ENCODE peak calls at places on chromosomes 3 and 15, in four cellular contexts. One of them, this sample, is unnamed. For H3K4me1, the result is how much of the 10 kb centered on the place peaks cover.

GRCh38 chr3:123075359-123075758 is 8.5 kb downstream of the PDIA5 start:
- DNase-seq in CD8-positive, alpha-beta memory T cell: no peak
- DNase-seq in transverse colon: no peak
- DNase-seq in upper lobe of right lung: no peak
- DNase-seq in this sample: no peak

GRCh38 chr3:27025718-27026117 is 343.5 kb downstream of the NEK10 start:
- DNase-seq in CD8-positive, alpha-beta memory T cell: no peak
- DNase-seq in transverse colon: no peak
- DNase-seq in upper lobe of right lung: no peak
- DNase-seq in this sample: no peak

GRCh38 chr15:99956022-99956775 is 223.0 kb upstream of the LYSMD4 start:
- DNase-seq in CD8-positive, alpha-beta memory T cell: no peak
- DNase-seq in transverse colon: no peak
- DNase-seq in upper lobe of right lung: no peak
- DNase-seq in this sample: peak

GRCh38 chr3:171000281-171000680 is 26.2 kb downstream of the SLC2A2 start:
- DNase-seq in CD8-positive, alpha-beta memory T cell: no peak
- DNase-seq in transverse colon: no peak
- DNase-seq in upper lobe of right lung: no peak
- DNase-seq in this sample: no peak

GRCh38 chr15:52295421-52295991 is at the start of gene MYO5C:
- DNase-seq in CD8-positive, alpha-beta memory T cell: no peak
- DNase-seq in transverse colon: peak
- DNase-seq in upper lobe of right lung: peak
- DNase-seq in this sample: no peak

GRCh38 chr15:92332125-92332899 is 61.4 kb upstream of the ST8SIA2 start:
- DNase-seq in CD8-positive, alpha-beta memory T cell: no peak
- DNase-seq in transverse colon: no peak
- DNase-seq in upper lobe of right lung: no peak
- DNase-seq in this sample: no peak

GRCh38 chr3:125431391-125431790 is 56.3 kb upstream of the ZNF148 start:
- DNase-seq in CD8-positive, alpha-beta memory T cell: no peak
- DNase-seq in transverse colon: no peak
- DNase-seq in upper lobe of right lung: no peak
- DNase-seq in this sample: no peak

GRCh38 chr3:159632124-159632523 is 356.5 kb upstream of the IL12A start:
- DNase-seq in CD8-positive, alpha-beta memory T cell: no peak
- DNase-seq in transverse colon: no peak
- DNase-seq in upper lobe of right lung: no peak
- DNase-seq in this sample: no peak

GRCh38 chr3:36494461-36495109 is 114.3 kb downstream of the STAC start:
- DNase-seq in CD8-positive, alpha-beta memory T cell: no peak
- DNase-seq in transverse colon: peak
- DNase-seq in upper lobe of right lung: peak
- DNase-seq in this sample: no peak

GRCh38 chr3:55564709-55565108 is 77.6 kb upstream of the WNT5A start:
- DNase-seq in CD8-positive, alpha-beta memory T cell: no peak
- DNase-seq in transverse colon: no peak
- DNase-seq in upper lobe of right lung: no peak
- DNase-seq in this sample: no peak

GRCh38 chr3:146382386-146382785 is 87.0 kb downstream of the PLSCR2 start:
- DNase-seq in CD8-positive, alpha-beta memory T cell: no peak
- DNase-seq in transverse colon: peak
- DNase-seq in upper lobe of right lung: no peak
- DNase-seq in this sample: no peak

GRCh38 chr3:195237981-195238625 is 32.9 kb downstream of the XXYLT1 start:
- DNase-seq in CD8-positive, alpha-beta memory T cell: no peak
- DNase-seq in transverse colon: no peak
- DNase-seq in upper lobe of right lung: peak
- DNase-seq in this sample: no peak

DNA sequence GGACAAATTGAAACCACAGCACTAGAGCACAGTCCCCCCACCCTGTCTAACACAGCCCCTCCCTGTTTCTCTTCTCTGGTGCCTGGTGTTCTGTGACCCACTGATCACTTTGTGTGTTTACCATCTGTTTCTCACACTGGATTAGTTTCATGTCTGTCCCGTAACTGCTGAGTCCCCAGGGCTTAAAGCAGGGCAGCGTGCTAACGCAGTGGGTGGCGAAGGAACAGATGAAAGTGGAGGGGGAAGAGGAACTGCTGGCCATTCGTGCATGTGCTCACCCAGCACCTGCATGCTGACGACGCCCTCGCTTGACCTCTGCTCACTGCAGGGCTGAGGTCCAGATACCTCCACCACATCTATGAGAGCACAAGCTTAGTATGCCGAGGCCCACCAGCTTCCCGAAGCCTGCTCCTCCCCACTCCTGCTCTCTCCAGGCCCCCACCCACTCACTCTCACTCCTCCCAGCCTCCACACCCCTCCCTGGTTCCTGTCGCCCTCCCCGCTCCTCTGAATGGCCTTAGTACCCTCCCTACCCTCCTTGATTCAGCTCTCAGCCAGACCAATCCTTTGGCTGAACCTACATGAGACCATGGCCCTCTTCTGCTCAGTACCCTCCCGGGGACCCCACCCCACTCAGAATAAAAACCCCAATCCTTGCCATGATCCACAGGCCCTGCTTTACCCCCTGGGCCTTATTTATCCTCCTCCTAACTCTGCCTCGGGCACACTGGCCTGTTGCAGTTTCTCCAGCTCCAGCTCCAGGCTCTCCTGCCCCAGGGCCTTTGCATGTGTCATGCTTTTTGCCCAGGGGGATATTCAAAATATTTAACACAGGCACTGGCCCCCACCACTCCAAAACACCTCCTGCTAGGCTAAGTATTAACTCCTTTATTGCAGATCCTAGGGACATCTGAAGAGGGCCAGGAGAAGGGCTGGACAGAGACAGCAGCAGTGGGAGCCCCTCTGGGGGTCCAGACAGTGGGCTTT is 15.1 kb upstream of the IQSEC1 start:
- DNase-seq in CD8-positive, alpha-beta memory T cell: no peak
- DNase-seq in transverse colon: peak
- DNase-seq in upper lobe of right lung: no peak
- DNase-seq in this sample: no peak
- H3K4me1 ChIP-seq in CD8-positive, alpha-beta memory T cell: under half
- H3K4me1 ChIP-seq in transverse colon: under half
- H3K4me1 ChIP-seq in upper lobe of right lung: under half
- H3K4me1 ChIP-seq in this sample: under half

GRCh38 chr3:5029715-5030114 is 50.5 kb downstream of the BHLHE40 start:
- DNase-seq in CD8-positive, alpha-beta memory T cell: no peak
- DNase-seq in transverse colon: no peak
- DNase-seq in upper lobe of right lung: no peak
- DNase-seq in this sample: no peak

GRCh38 chr3:5022187-5022965 is 43.1 kb downstream of the BHLHE40 start:
- DNase-seq in CD8-positive, alpha-beta memory T cell: no peak
- DNase-seq in transverse colon: no peak
- DNase-seq in upper lobe of right lung: no peak
- DNase-seq in this sample: no peak

GRCh38 chr3:5023777-5024346 is 44.6 kb downstream of the BHLHE40 start:
- DNase-seq in CD8-positive, alpha-beta memory T cell: no peak
- DNase-seq in transverse colon: no peak
- DNase-seq in upper lobe of right lung: no peak
- DNase-seq in this sample: no peak

GRCh38 chr3:5022966-5023776 is 43.9 kb downstream of the BHLHE40 start:
- DNase-seq in CD8-positive, alpha-beta memory T cell: no peak
- DNase-seq in transverse colon: no peak
- DNase-seq in upper lobe of right lung: no peak
- DNase-seq in this sample: peak

GRCh38 chr3:5026046-5026362 is 46.8 kb downstream of the BHLHE40 start:
- DNase-seq in CD8-positive, alpha-beta memory T cell: no peak
- DNase-seq in transverse colon: no peak
- DNase-seq in upper lobe of right lung: no peak
- DNase-seq in this sample: no peak
- H3K4me3 ChIP-seq in CD8-positive, alpha-beta memory T cell: no peak
- H3K4me3 ChIP-seq in transverse colon: peak
- H3K4me3 ChIP-seq in upper lobe of right lung: peak
- H3K4me3 ChIP-seq in this sample: peak

DNA sequence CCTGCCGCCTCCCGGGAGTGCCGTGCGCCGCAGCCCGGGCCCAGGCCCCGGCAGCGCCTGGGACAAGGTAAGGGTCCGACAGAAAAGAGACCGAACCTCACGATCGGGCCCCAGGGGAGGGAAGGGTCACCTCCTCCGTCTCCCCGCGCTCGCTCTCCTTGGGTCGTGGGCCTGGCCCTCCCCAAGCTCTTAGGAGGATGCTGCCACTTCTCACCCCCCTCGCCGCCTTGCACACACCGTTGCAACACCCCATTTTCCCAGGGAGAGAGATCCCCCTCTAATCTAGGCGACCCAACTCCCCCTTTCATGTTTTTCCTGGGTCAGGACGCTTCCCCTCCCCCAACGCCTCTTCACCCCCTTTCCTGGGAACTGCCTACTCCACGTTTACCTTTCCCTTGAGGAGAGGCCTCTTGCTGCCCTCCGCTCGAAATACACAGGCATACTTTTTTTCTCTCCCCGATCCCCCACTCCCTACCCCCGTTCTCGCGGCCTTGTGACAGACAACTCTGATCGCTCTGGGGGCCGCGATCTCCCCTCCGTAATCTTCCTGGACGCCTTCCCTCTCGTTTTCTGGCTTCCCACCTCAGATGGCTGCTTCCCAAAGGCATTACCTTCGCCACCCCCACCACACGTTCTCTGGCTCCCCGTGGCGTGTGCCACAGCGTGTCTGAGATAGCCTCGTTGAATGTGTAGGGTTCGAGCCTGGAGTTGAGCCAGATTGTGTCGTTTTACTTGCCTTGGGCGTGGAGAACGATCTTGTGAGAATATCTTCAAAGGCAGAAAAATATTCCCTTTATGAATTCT is 698 bp downstream of the SETD5 start:
- DNase-seq in CD8-positive, alpha-beta memory T cell: peak
- DNase-seq in transverse colon: peak
- DNase-seq in upper lobe of right lung: peak
- DNase-seq in this sample: peak
- H3K4me1 ChIP-seq in CD8-positive, alpha-beta memory T cell: half or more
- H3K4me1 ChIP-seq in transverse colon: half or more
- H3K4me1 ChIP-seq in upper lobe of right lung: half or more
- H3K4me1 ChIP-seq in this sample: under half

GRCh38 chr15:35755237-35755802 is 209.4 kb upstream of the DPH6 start:
- DNase-seq in CD8-positive, alpha-beta memory T cell: no peak
- DNase-seq in transverse colon: no peak
- DNase-seq in upper lobe of right lung: no peak
- DNase-seq in this sample: no peak

GRCh38 chr15:35751421-35752133 is 205.6 kb upstream of the DPH6 start:
- DNase-seq in CD8-positive, alpha-beta memory T cell: peak
- DNase-seq in transverse colon: peak
- DNase-seq in upper lobe of right lung: no peak
- DNase-seq in this sample: peak

GRCh38 chr15:35753486-35753885 is 207.5 kb upstream of the DPH6 start:
- DNase-seq in CD8-positive, alpha-beta memory T cell: no peak
- DNase-seq in transverse colon: no peak
- DNase-seq in upper lobe of right lung: no peak
- DNase-seq in this sample: no peak

GRCh38 chr15:35750051-35750450 is 204.1 kb upstream of the DPH6 start:
- DNase-seq in CD8-positive, alpha-beta memory T cell: no peak
- DNase-seq in transverse colon: no peak
- DNase-seq in upper lobe of right lung: no peak
- DNase-seq in this sample: no peak

DNA sequence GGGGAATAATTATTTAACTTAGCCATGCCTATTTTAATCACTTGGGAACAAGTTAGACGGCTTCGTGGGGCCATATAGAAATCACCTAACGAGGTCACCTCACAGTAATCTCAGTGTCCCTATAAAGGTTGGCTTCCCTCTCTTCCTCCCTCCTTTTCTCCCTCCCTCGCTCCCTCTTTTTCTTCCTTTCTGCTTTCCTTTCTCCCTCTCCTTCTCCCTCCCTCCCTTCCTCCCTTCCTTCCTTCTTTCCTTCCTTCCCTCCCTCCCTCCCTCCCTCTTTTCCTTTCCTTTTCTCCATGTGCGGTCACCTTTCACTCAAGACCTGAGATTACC is 206.1 kb upstream of the DPH6 start:
- DNase-seq in CD8-positive, alpha-beta memory T cell: no peak
- DNase-seq in transverse colon: no peak
- DNase-seq in upper lobe of right lung: no peak
- DNase-seq in this sample: no peak
- H3K4me3 ChIP-seq in CD8-positive, alpha-beta memory T cell: no peak
- H3K4me3 ChIP-seq in transverse colon: no peak
- H3K4me3 ChIP-seq in upper lobe of right lung: no peak
- H3K4me3 ChIP-seq in this sample: no peak

GRCh38 chr15:63595066-63595465 is 2.1 kb upstream of the FBXL22 start:
- DNase-seq in CD8-positive, alpha-beta memory T cell: no peak
- DNase-seq in transverse colon: no peak
- DNase-seq in upper lobe of right lung: no peak
- DNase-seq in this sample: no peak

GRCh38 chr15:63597821-63598220 is 634 bp downstream of the FBXL22 start:
- DNase-seq in CD8-positive, alpha-beta memory T cell: no peak
- DNase-seq in transverse colon: no peak
- DNase-seq in upper lobe of right lung: no peak
- DNase-seq in this sample: no peak

GRCh38 chr15:63595688-63596087 is 1.5 kb upstream of the FBXL22 start:
- DNase-seq in CD8-positive, alpha-beta memory T cell: no peak
- DNase-seq in transverse colon: no peak
- DNase-seq in upper lobe of right lung: no peak
- DNase-seq in this sample: no peak

GRCh38 chr15:63597033-63597790 is at the start of gene FBXL22:
- DNase-seq in CD8-positive, alpha-beta memory T cell: no peak
- DNase-seq in transverse colon: peak
- DNase-seq in upper lobe of right lung: peak
- DNase-seq in this sample: no peak

DNA sequence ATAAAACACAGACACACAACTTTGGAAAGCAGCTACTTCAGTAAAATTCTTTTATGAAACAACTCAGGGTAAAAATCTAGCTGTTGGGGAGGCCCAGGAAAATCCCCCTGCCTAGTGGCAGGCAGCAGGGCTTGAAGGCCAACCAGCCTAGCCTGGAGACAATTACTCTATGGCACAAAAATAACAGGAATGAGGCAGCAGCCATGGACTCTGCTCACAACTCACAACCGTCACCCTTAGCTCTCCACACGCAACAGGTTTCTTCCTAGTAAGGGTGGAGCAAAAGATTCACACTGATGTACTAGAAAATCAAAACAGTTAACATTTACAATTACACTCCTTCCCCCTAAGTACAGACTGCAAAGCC is 538 bp upstream of the FBXL22 start:
- DNase-seq in CD8-positive, alpha-beta memory T cell: no peak
- DNase-seq in transverse colon: no peak
- DNase-seq in upper lobe of right lung: no peak
- DNase-seq in this sample: no peak
- H3K4me1 ChIP-seq in CD8-positive, alpha-beta memory T cell: under half
- H3K4me1 ChIP-seq in transverse colon: half or more
- H3K4me1 ChIP-seq in upper lobe of right lung: under half
- H3K4me1 ChIP-seq in this sample: under half